ENCODE peak calls at places on chromosomes 11 and 22, in eight cellular contexts. One of them, this sample, is unnamed.

GRCh38 chr11:85863855-85864254 is 8.7 kb downstream of the CCDC83 start:
- DNase-seq in AG10803: no peak
- DNase-seq in cardiac fibroblast: no peak
- DNase-seq in lung: no peak
- DNase-seq in prostate gland: no peak
- DNase-seq in GM12865: no peak
- DNase-seq in bronchial epithelial cell: no peak
- DNase-seq in IMR-90: no peak
- DNase-seq in this sample: no peak

GRCh38 chr11:69698362-69698761 is 5.5 kb downstream of the FGF19 start:
- DNase-seq in lung: no peak
- DNase-seq in IMR-90: no peak
- DNase-seq in prostate gland: no peak
- DNase-seq in GM12865: no peak
- DNase-seq in AG10803: no peak
- DNase-seq in bronchial epithelial cell: no peak
- DNase-seq in cardiac fibroblast: no peak
- DNase-seq in this sample: no peak

GRCh38 chr11:114679505-114679904 is 1.2 kb downstream of the NXPE2 start:
- DNase-seq in GM12865: no peak
- DNase-seq in bronchial epithelial cell: no peak
- DNase-seq in IMR-90: no peak
- DNase-seq in cardiac fibroblast: no peak
- DNase-seq in prostate gland: no peak
- DNase-seq in lung: no peak
- DNase-seq in AG10803: no peak
- DNase-seq in this sample: no peak

GRCh38 chr11:27699926-27700350 is 317 bp downstream of the BDNF start:
- DNase-seq in GM12865: no peak
- DNase-seq in AG10803: no peak
- DNase-seq in prostate gland: no peak
- DNase-seq in lung: no peak
- DNase-seq in IMR-90: no peak
- DNase-seq in bronchial epithelial cell: no peak
- DNase-seq in cardiac fibroblast: no peak
- DNase-seq in this sample: no peak

GRCh38 chr11:46369458-46370152 is 11.9 kb upstream of the MDK start:
- DNase-seq in IMR-90: peak
- DNase-seq in bronchial epithelial cell: no peak
- DNase-seq in cardiac fibroblast: peak
- DNase-seq in AG10803: peak
- DNase-seq in lung: peak
- DNase-seq in GM12865: peak
- DNase-seq in prostate gland: no peak
- DNase-seq in this sample: peak

GRCh38 chr11:75276696-75277095 is 36.1 kb downstream of the TPBGL start:
- DNase-seq in AG10803: no peak
- DNase-seq in cardiac fibroblast: no peak
- DNase-seq in IMR-90: no peak
- DNase-seq in bronchial epithelial cell: no peak
- DNase-seq in GM12865: no peak
- DNase-seq in lung: no peak
- DNase-seq in prostate gland: no peak
- DNase-seq in this sample: no peak

GRCh38 chr11:6576471-6577373 is 26.7 kb downstream of the RRP8 start:
- DNase-seq in prostate gland: no peak
- DNase-seq in AG10803: peak
- DNase-seq in cardiac fibroblast: peak
- DNase-seq in lung: no peak
- DNase-seq in bronchial epithelial cell: no peak
- DNase-seq in IMR-90: peak
- DNase-seq in GM12865: no peak
- DNase-seq in this sample: peak

GRCh38 chr11:70552441-70553150 is 154.3 kb downstream of the CTTN start:
- DNase-seq in IMR-90: no peak
- DNase-seq in lung: no peak
- DNase-seq in prostate gland: no peak
- DNase-seq in cardiac fibroblast: no peak
- DNase-seq in AG10803: no peak
- DNase-seq in bronchial epithelial cell: no peak
- DNase-seq in GM12865: no peak
- DNase-seq in this sample: no peak

GRCh38 chr11:62921573-62922188 is 518 bp upstream of the CHRM1 start:
- DNase-seq in lung: no peak
- DNase-seq in prostate gland: peak
- DNase-seq in cardiac fibroblast: peak
- DNase-seq in GM12865: no peak
- DNase-seq in IMR-90: peak
- DNase-seq in AG10803: peak
- DNase-seq in bronchial epithelial cell: peak
- DNase-seq in this sample: no peak

GRCh38 chr11:65072631-65072966 is 11.2 kb downstream of the CDCA5 start:
- DNase-seq in IMR-90: no peak
- DNase-seq in cardiac fibroblast: no peak
- DNase-seq in AG10803: no peak
- DNase-seq in lung: no peak
- DNase-seq in bronchial epithelial cell: no peak
- DNase-seq in prostate gland: no peak
- DNase-seq in GM12865: no peak
- DNase-seq in this sample: no peak

GRCh38 chr11:45482331-45482730 is 183.1 kb downstream of the CHST1 start:
- DNase-seq in IMR-90: no peak
- DNase-seq in lung: no peak
- DNase-seq in AG10803: no peak
- DNase-seq in prostate gland: no peak
- DNase-seq in cardiac fibroblast: no peak
- DNase-seq in bronchial epithelial cell: no peak
- DNase-seq in GM12865: no peak
- DNase-seq in this sample: no peak

GRCh38 chr11:65536412-65537295 is 11.8 kb downstream of the SCYL1 start:
- DNase-seq in GM12865: no peak
- DNase-seq in prostate gland: no peak
- DNase-seq in IMR-90: no peak
- DNase-seq in AG10803: no peak
- DNase-seq in bronchial epithelial cell: no peak
- DNase-seq in lung: no peak
- DNase-seq in cardiac fibroblast: no peak
- DNase-seq in this sample: no peak

GRCh38 chr22:42928969-42929837 is 72.1 kb upstream of the ARFGAP3 start:
- DNase-seq in bronchial epithelial cell: no peak
- DNase-seq in lung: peak
- DNase-seq in IMR-90: no peak
- DNase-seq in prostate gland: no peak
- DNase-seq in AG10803: peak
- DNase-seq in cardiac fibroblast: peak
- DNase-seq in GM12865: peak
- DNase-seq in this sample: no peak
- H3K4me3 ChIP-seq in bronchial epithelial cell: no peak
- H3K4me3 ChIP-seq in lung: no peak
- H3K4me3 ChIP-seq in IMR-90: no peak
- H3K4me3 ChIP-seq in prostate gland: no peak
- H3K4me3 ChIP-seq in AG10803: no peak
- H3K4me3 ChIP-seq in cardiac fibroblast: no peak
- H3K4me3 ChIP-seq in GM12865: no peak
- H3K4me3 ChIP-seq in this sample: no peak

GRCh38 chr22:46082633-46083032 is 67.7 kb upstream of the PPARA start:
- DNase-seq in cardiac fibroblast: no peak
- DNase-seq in IMR-90: no peak
- DNase-seq in prostate gland: no peak
- DNase-seq in bronchial epithelial cell: no peak
- DNase-seq in lung: no peak
- DNase-seq in GM12865: no peak
- DNase-seq in AG10803: no peak
- DNase-seq in this sample: no peak

GRCh38 chr22:46084943-46085830 is 65.1 kb upstream of the PPARA start:
- DNase-seq in prostate gland: peak
- DNase-seq in bronchial epithelial cell: peak
- DNase-seq in lung: peak
- DNase-seq in IMR-90: no peak
- DNase-seq in AG10803: peak
- DNase-seq in cardiac fibroblast: peak
- DNase-seq in GM12865: no peak
- DNase-seq in this sample: peak

GRCh38 chr22:46085831-46086576 is 64.3 kb upstream of the PPARA start:
- DNase-seq in cardiac fibroblast: peak
- DNase-seq in prostate gland: peak
- DNase-seq in GM12865: no peak
- DNase-seq in IMR-90: no peak
- DNase-seq in lung: peak
- DNase-seq in bronchial epithelial cell: peak
- DNase-seq in AG10803: peak
- DNase-seq in this sample: no peak

GRCh38 chr22:46083383-46084350 is 66.7 kb upstream of the PPARA start:
- DNase-seq in lung: no peak
- DNase-seq in GM12865: no peak
- DNase-seq in AG10803: no peak
- DNase-seq in bronchial epithelial cell: no peak
- DNase-seq in IMR-90: no peak
- DNase-seq in prostate gland: no peak
- DNase-seq in cardiac fibroblast: no peak
- DNase-seq in this sample: no peak

GRCh38 chr22:46084376-46084775 is 66.0 kb upstream of the PPARA start:
- DNase-seq in prostate gland: no peak
- DNase-seq in lung: no peak
- DNase-seq in AG10803: no peak
- DNase-seq in cardiac fibroblast: no peak
- DNase-seq in bronchial epithelial cell: no peak
- DNase-seq in IMR-90: no peak
- DNase-seq in GM12865: no peak
- DNase-seq in this sample: no peak
- H3K4me3 ChIP-seq in prostate gland: no peak
- H3K4me3 ChIP-seq in lung: no peak
- H3K4me3 ChIP-seq in AG10803: peak
- H3K4me3 ChIP-seq in cardiac fibroblast: no peak
- H3K4me3 ChIP-seq in bronchial epithelial cell: no peak
- H3K4me3 ChIP-seq in IMR-90: no peak
- H3K4me3 ChIP-seq in GM12865: no peak
- H3K4me3 ChIP-seq in this sample: peak

DNA sequence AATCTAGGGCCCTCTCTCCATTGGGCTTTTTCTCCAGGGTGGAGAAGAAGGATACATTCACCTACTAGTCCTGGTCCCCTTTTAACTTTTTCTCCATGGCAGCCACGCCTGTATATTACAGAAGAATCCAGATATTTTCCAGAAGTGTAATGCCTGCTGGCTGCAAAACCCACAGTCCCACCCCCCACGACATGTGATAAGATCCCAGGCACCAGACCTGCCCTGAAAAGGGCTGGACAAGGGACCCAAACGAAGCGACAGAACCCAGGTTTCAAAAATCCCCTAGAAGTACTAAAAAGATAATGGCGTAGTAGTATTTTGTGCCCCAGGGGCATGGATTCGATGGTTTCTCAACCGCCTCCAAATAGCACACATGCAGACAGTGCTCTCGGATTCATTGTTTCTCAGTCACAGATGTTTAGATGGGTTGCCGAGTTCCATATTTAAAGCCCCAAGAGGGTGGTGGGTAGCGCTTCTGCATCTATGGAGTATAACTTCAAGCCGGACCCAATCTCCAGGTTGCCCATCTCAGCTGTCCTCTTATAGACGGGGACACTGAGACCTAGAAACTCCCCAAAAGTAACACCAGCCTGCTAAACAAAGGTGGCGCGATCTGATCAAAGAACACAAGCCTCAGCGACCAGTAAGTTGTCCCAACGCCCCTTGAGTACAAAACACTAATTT is 2.6 kb downstream of the WT1 start:
- DNase-seq in lung: no peak
- DNase-seq in IMR-90: no peak
- DNase-seq in bronchial epithelial cell: no peak
- DNase-seq in GM12865: no peak
- DNase-seq in AG10803: no peak
- DNase-seq in cardiac fibroblast: no peak
- DNase-seq in prostate gland: no peak
- DNase-seq in this sample: no peak
- H3K4me3 ChIP-seq in lung: no peak
- H3K4me3 ChIP-seq in IMR-90: peak
- H3K4me3 ChIP-seq in bronchial epithelial cell: no peak
- H3K4me3 ChIP-seq in GM12865: no peak
- H3K4me3 ChIP-seq in AG10803: peak
- H3K4me3 ChIP-seq in cardiac fibroblast: peak
- H3K4me3 ChIP-seq in prostate gland: no peak
- H3K4me3 ChIP-seq in this sample: no peak

GRCh38 chr11:134120143-134120850 is 51.4 kb downstream of the JAM3 start:
- DNase-seq in AG10803: peak
- DNase-seq in lung: no peak
- DNase-seq in GM12865: no peak
- DNase-seq in prostate gland: peak
- DNase-seq in bronchial epithelial cell: peak
- DNase-seq in IMR-90: peak
- DNase-seq in cardiac fibroblast: peak
- DNase-seq in this sample: peak
- H3K4me3 ChIP-seq in AG10803: peak
- H3K4me3 ChIP-seq in lung: no peak
- H3K4me3 ChIP-seq in GM12865: no peak
- H3K4me3 ChIP-seq in prostate gland: no peak
- H3K4me3 ChIP-seq in bronchial epithelial cell: no peak
- H3K4me3 ChIP-seq in IMR-90: peak
- H3K4me3 ChIP-seq in cardiac fibroblast: no peak
- H3K4me3 ChIP-seq in this sample: peak

This sample was measured in astrocyte of the cerebellum.